ENCODE peak calls at places on chromosomes 4 and X, in four cellular contexts. T, O, P and M are unnamed samples.
A peak's percentile ranks its signal among the peaks of the same experiment; 100 is the strongest.

GRCh38 chrX:54640721-54641120 is 110.7 kb downstream of the GNL3L start:
- DNase-seq in O (no peak), T (no peak), P (no peak), M (no peak)

GRCh38 chr4:46656071-46656470 is 253.0 kb downstream of the COX7B2 start:
- DNase-seq in P (no peak), T (no peak), O (no peak), M (no peak)

GRCh38 chrX:34655496-34656258 is 1.4 kb downstream of the TMEM47 start:
- DNase-seq in P (no peak), O (no peak), T (no peak), M (no peak)

GRCh38 chrX:75132672-75133071 is 23.4 kb downstream of the ABCB7 start:
- DNase-seq in O (no peak), T (no peak), P (no peak), M (no peak)

GRCh38 chr4:143411527-143412480 is 75.1 kb downstream of the GAB1 start:
- DNase-seq in O (no peak), T (no peak), P (no peak), M (no peak)

GRCh38 chr4:54959656-54960055 is 165.7 kb downstream of the KDR start:
- DNase-seq in T (no peak), O (no peak), P (no peak), M (no peak)

GRCh38 chrX:94430091-94430490 is 756.1 kb downstream of the FAM133A start:
- DNase-seq in T (no peak), P (no peak), O (no peak), M (no peak)

GRCh38 chr4:42167709-42168108 is 15.3 kb upstream of the BEND4 start:
- DNase-seq in O (no peak), T (no peak), P (no peak), M (no peak)

GRCh38 chr4:155179216-155179615 is 29.2 kb upstream of the NPY2R start:
- DNase-seq in O (no peak), T (no peak), P (no peak), M (no peak)

GRCh38 chrX:100090931-100091330 is 319.1 kb downstream of the PCDH19 start:
- DNase-seq in P (no peak), T (no peak), O (peak; percentile 9), M (no peak)

GRCh38 chr4:140637836-140638235 is 69.1 kb upstream of the UCP1 start:
- DNase-seq in O (peak; percentile 5), T (no peak), P (no peak), M (peak; percentile 35)

GRCh38 chr4:124206779-124207605 is 505.5 kb downstream of the ANKRD50 start:
- DNase-seq in O (peak; percentile 11), T (no peak), P (no peak), M (no peak)

GRCh38 chr4:56640907-56641493 is 40.1 kb downstream of the HOPX start:
- DNase-seq in P (no peak), O (no peak), T (no peak), M (no peak)